ENCODE peak calls at places on chromosome 1, in nine cellular contexts. H, B, E, A, U, W, K, P and L are unnamed samples.

GRCh38 chr1:27275686-27276085 is 41.3 kb downstream of the WDTC1 start:
- DNase-seq in W (no peak), E (no peak), H (no peak), U (no peak), K (no peak), B (no peak), A (no peak), P (no peak), L (no peak)

GRCh38 chr1:39301606-39302005 is 97.1 kb downstream of the MACF1 start:
- DNase-seq in U (peak; percentile 60), W (no peak), B (no peak), H (no peak), P (no peak), K (no peak), E (no peak), A (no peak), L (no peak)

GRCh38 chr1:56187410-56187809 is 392.0 kb downstream of the PLPP3 start:
- DNase-seq in A (no peak), E (no peak), K (no peak), P (no peak), B (no peak), U (no peak), W (no peak), H (no peak), L (no peak)

GRCh38 chr1:154170547-154171221 is 15.8 kb upstream of the NUP210L start:
- DNase-seq in P (no peak), W (peak; percentile 45), B (no peak), U (no peak), A (no peak), E (no peak), H (no peak), K (peak; percentile 39), L (no peak)

GRCh38 chr1:224922404-224923164 is 6.9 kb upstream of the DNAH14 start:
- DNase-seq in U (peak; percentile 39), A (no peak), W (peak; percentile 43), K (peak; percentile 10), H (no peak), B (peak; percentile 17), P (peak; percentile 59), E (peak; percentile 30), L (no peak)

GRCh38 chr1:208132287-208132882 is 111.8 kb downstream of the PLXNA2 start:
- DNase-seq in U (peak; percentile 42), B (peak; percentile 69), A (peak; percentile 65), E (peak; percentile 97), K (no peak), W (peak; percentile 46), P (peak; percentile 78), H (peak; percentile 94), L (peak; percentile 78)

GRCh38 chr1:237124856-237125462 is 83.0 kb downstream of the RYR2 start:
- DNase-seq in A (no peak), B (no peak), H (no peak), K (no peak), U (no peak), W (no peak), P (no peak), E (no peak), L (no peak)

GRCh38 chr1:243481101-243481500 is 225.3 kb downstream of the SDCCAG8 start:
- DNase-seq in H (no peak), A (no peak), W (no peak), U (no peak), E (no peak), P (no peak), B (no peak), K (no peak), L (no peak)

GRCh38 chr1:221708076-221708571 is 33.8 kb downstream of the DUSP10 start:
- DNase-seq in K (peak; percentile 67), H (no peak), U (no peak), W (peak; percentile 84), B (peak; percentile 6), E (no peak), P (no peak), A (no peak), L (peak; percentile 38)

GRCh38 chr1:92951141-92951582 is 10.1 kb downstream of the DIPK1A start:
- DNase-seq in U (peak; percentile 71), E (no peak), W (no peak), H (peak; percentile 48), A (no peak), B (no peak), P (no peak), K (no peak), L (no peak)